ENCODE peak calls at places on chromosomes 7 and 10, in six cellular contexts. P is astrocyte of the spinal cord, L is dorsolateral prefrontal cortex, U is ascending aorta, O is B cell, W is choroid plexus epithelial cell. D is an unnamed sample.

GRCh38 chr7:40810274-40810673 is 675.5 kb downstream of the SUGCT start:
- DNase-seq in P (no peak), L (no peak), U (no peak), O (no peak), W (no peak), D (no peak)

GRCh38 chr10:47028466-47028865 is 117.2 kb downstream of the PTPN20 start:
- DNase-seq in P (no peak), L (no peak), U (no peak), O (no peak), W (no peak), D (no peak)

GRCh38 chr10:77770868-77771175 is 133.2 kb upstream of the KCNMA1 start:
- DNase-seq in P (no peak), L (no peak), U (no peak), O (no peak), W (no peak), D (no peak)

GRCh38 chr7:44046321-44047061 is 2.0 kb downstream of the DBNL start:
- DNase-seq in P (no peak), L (no peak), U (no peak), O (peak), W (no peak), D (no peak)

GRCh38 chr10:103843854-103844567 is 11.4 kb downstream of the SH3PXD2A start:
- DNase-seq in P (no peak), L (no peak), U (no peak), O (no peak), W (no peak), D (no peak)

GRCh38 chr10:48254745-48255144 is 19.8 kb downstream of the FRMPD2 start:
- DNase-seq in P (no peak), L (no peak), U (no peak), O (no peak), W (no peak), D (no peak)

GRCh38 chr7:100893318-100893895 is 2.3 kb downstream of the ACHE start:
- DNase-seq in P (no peak), L (no peak), U (no peak), O (no peak), W (no peak), D (no peak)

GRCh38 chr7:138063400-138063799 is 12.9 kb upstream of the AKR1D1 start:
- DNase-seq in P (no peak), L (no peak), U (no peak), O (no peak), W (no peak), D (no peak)

GRCh38 chr10:117411440-117412428 is 36.5 kb upstream of the PDZD8 start:
- DNase-seq in P (no peak), L (no peak), U (no peak), O (no peak), W (no peak), D (no peak)

GRCh38 chr7:64863969-64864368 is 39.1 kb upstream of the ZNF273 start:
- DNase-seq in P (no peak), L (no peak), U (no peak), O (no peak), W (no peak), D (no peak)

GRCh38 chr7:66617295-66617694 is 11.4 kb upstream of the KCTD7 start:
- DNase-seq in P (no peak), L (no peak), U (no peak), O (no peak), W (no peak), D (no peak)

GRCh38 chr7:81004098-81004497 is 85.2 kb upstream of the SEMA3C start:
- DNase-seq in P (peak), L (no peak), U (no peak), O (no peak), W (peak), D (no peak)

GRCh38 chr7:25926891-25927625 is 224.9 kb upstream of the NFE2L3 start:
- DNase-seq in P (no peak), L (no peak), U (no peak), O (no peak), W (no peak), D (no peak)

GRCh38 chr7:1192171-1192676 is 32.2 kb upstream of the ZFAND2A start:
- DNase-seq in P (peak), L (no peak), U (no peak), O (no peak), W (peak), D (peak)

GRCh38 chr10:11516419-11516721 is 95.1 kb downstream of the USP6NL start:
- DNase-seq in P (no peak), L (no peak), U (no peak), O (peak), W (no peak), D (no peak)

GRCh38 chr7:64618785-64619456 is 47.0 kb upstream of the ZNF107 start:
- DNase-seq in P (peak), L (no peak), U (no peak), O (no peak), W (peak), D (peak)

GRCh38 chr10:79411546-79412495 is 33.6 kb downstream of the ZCCHC24 start:
- DNase-seq in P (no peak), L (no peak), U (no peak), O (no peak), W (no peak), D (no peak)

GRCh38 chr10:86481761-86482160 is 39.8 kb downstream of the WAPL start:
- DNase-seq in P (peak), L (no peak), U (no peak), O (no peak), W (peak), D (no peak)

GRCh38 chr7:20021834-20022233 is 195.3 kb downstream of the MACC1 start:
- DNase-seq in P (no peak), L (no peak), U (no peak), O (no peak), W (no peak), D (no peak)

GRCh38 chr7:101865031-101865824 is 47.8 kb downstream of the CUX1 start:
- DNase-seq in P (no peak), L (no peak), U (no peak), O (no peak), W (peak), D (no peak)

GRCh38 chr7:1505731-1506550 is 1.8 kb upstream of the INTS1 start:
- DNase-seq in P (no peak), L (no peak), U (no peak), O (no peak), W (no peak), D (no peak)

GRCh38 chr7:91520645-91521044 is 256.4 kb downstream of the FZD1 start:
- DNase-seq in P (no peak), L (no peak), U (no peak), O (no peak), W (no peak), D (no peak)

GRCh38 chr10:61765176-61766087 is 102.7 kb downstream of the CABCOCO1 start:
- DNase-seq in P (no peak), L (no peak), U (no peak), O (no peak), W (no peak), D (no peak)

GRCh38 chr7:155352076-155352752 is 54.5 kb downstream of the INSIG1 start:
- DNase-seq in P (no peak), L (no peak), U (no peak), O (no peak), W (no peak), D (no peak)

GRCh38 chr10:67969875-67970274 is 85.4 kb downstream of the SIRT1 start:
- DNase-seq in P (no peak), L (no peak), U (no peak), O (no peak), W (peak), D (no peak)

GRCh38 chr7:47576031-47576908 is 5.6 kb downstream of the TNS3 start:
- DNase-seq in P (peak), L (no peak), U (no peak), O (no peak), W (no peak), D (no peak)

GRCh38 chr7:158849553-158850389 is 6.6 kb upstream of the DYNC2I1 start:
- DNase-seq in P (no peak), L (no peak), U (no peak), O (no peak), W (no peak), D (no peak)

DNA sequence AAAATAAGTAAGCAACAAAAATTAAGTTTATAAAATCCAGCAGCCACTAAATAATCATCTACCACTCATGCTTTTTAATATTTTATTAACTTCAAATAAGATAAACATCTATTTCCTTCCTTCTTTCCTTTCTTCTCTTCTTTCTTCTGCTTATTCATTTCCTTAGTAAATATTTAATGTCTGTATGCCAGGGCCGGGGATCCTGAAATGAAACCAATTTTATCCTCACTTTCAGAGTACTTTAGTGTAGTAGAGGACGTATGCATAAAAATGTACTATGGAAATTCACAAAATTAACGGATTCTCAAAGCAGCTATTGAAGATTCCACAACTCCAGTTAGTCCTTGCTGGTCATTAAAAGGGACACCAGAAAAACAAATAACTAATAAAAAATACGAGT is 224.7 kb downstream of the VTI1A start:
- DNase-seq in P (no peak), L (no peak), U (no peak), O (no peak), W (no peak), D (no peak)
- TF ChIP-seq CTCF in P (no peak), L (no peak), U (no peak), O (no peak), W (no peak), D (no peak)

DNA sequence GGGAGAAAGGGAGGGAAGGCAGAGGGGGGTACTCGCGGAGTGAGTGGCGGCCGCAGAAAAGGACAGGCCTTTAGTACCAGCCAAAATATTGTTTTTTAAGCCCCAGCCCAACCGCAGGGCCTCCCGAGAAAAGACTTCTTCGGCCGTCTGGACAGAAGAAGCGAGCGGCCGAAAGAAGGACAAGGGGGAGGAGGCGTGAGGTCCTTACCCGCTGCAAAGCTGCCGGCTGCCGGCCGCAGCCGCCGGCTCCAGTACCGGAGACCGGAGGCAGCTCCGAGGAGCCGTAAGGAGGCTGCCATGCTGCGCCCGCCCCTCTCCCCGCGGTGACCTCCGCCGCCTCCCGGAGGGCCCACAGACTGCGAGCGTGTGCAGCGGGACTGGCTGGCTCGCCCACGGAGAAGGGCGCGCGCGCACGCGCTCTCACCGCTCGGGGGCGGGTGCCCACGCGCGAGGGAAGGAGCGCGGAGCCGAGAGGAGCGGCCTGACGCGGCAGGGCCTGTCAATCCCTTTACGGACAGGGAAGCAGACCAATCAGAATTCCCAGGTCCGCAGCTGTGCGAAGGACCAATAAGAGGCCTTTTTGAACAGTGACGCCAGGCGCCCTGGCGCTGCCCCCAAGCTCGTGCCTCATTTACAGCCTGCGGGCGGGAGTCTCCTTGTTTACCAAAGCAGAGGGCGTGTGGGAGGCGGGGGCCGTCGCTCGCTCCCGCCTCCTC is at the start of gene HIBADH:
- DNase-seq in P (peak), L (peak), U (peak), O (peak), W (peak), D (peak)
- TF ChIP-seq CTCF in P (no peak), L (no peak), U (peak), O (peak), W (no peak), D (no peak)

DNA sequence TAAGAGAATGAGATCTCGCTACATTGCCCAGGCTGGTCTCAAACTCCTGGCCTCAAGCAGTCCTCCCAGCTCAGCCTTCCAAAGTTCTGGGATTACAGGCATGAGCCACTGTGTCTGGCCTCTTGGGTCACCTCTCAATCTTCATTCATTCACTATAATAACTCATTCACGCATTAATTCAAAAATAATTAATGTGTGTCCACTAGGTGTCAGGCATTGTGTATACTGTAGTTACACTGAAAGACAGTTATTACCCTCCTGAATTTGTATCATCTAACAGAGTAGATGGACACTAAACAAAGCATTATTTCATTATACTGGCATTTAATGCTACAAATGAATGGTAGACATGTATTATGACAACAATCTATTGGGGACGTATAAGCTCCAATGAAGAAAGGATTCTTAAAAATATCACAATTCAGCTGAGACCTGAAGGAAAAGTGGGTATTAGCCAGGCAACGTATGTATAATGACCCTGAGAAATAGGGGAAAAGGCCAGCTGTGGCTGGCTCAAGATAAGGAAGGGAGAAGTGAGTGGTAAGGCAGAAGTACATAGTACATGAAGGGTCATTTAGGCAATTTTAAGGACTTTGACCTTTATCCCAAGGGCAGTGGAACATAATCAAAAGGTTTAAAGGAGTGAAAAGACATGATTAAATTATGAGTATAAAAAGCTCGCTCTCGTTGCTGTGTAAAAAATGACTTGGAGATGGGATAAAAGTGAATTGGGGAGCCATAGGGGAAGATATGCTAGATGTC is 150.7 kb downstream of the BTAF1 start:
- DNase-seq in P (no peak), L (no peak), U (no peak), O (no peak), W (peak), D (no peak)
- TF ChIP-seq CTCF in P (no peak), L (no peak), U (no peak), O (peak), W (peak), D (no peak)

DNA sequence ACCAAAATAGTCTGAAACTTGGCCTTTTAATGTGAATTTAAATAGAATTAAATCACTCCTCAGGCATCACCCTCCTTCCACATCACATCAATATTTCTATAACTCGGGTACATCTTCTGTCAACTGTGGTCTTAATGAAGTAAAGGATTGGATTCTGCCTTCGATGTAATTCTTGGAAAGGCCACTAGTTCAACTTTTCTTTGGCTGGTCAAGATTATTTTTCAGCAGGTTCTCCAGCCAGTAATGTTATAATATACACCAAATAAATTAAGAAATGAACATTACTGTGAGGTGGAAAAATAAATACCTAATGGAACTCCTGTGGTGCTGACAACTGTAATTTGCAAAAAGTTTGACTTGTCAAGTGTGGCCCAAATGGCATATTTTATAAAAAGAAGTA is 9.7 kb upstream of the SLC16A9 start:
- DNase-seq in P (no peak), L (no peak), U (no peak), O (no peak), W (no peak), D (no peak)
- TF ChIP-seq CTCF in P (peak), L (no peak), U (no peak), O (no peak), W (no peak), D (peak)

DNA sequence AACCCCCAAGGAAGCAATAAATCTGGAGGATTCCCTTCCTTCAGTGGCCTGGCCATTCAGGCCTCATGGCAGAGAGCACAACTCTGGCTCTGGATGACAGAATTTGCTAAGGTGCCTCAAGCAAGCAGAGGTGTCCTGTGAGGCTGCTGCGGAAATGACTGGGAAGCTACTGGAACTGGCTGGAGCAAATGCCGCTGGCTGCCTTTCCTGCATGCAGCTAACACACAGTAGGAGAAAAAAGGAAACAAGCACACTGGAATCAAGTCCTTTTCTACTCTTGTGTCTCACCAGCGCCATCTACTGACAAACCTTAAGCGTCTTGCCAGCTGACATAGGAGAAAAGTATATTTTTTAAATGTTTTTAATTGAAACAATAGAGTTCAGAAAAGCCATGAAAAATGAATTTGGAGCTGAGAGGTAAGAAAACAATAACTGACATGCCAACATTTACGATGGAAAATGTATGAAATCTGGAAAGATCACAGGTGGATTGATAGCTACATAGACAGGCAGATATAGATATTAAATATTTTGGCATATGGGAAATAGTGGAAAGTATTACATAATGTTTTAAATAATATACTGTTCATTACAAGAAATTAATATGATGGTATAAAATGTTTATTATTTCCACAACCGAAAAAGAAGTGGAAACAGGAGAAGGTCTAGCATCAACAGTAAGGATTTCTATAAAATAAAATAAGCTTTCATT is 951.6 kb downstream of the ANKRD7 start:
- DNase-seq in P (peak), L (peak), U (no peak), O (no peak), W (peak), D (peak)
- TF ChIP-seq CTCF in P (peak), L (peak), U (peak), O (peak), W (peak), D (peak)